ENCODE peak calls at places on chromosomes 3 and 15, in ten cellular contexts. One of them, this sample, is unnamed.
A peak's percentile ranks its signal among the peaks of the same experiment; 100 is the strongest.

GRCh38 chr3:116394365-116394764 is 50.9 kb downstream of the LSAMP start:
- DNase-seq in skeletal muscle cell: no peak
- DNase-seq in HL-60: no peak
- DNase-seq in fibroblast of lung: no peak
- DNase-seq in fibroblast of the conjunctiva: no peak
- DNase-seq in G401: no peak
- DNase-seq in stimulated activated CD4-positive, alpha-beta T cell treated with anti-CD3 and anti-CD28 coated beads, Interleukin-1b, Interleukin-23, amount 100 ng/mL, for 24 hours: no peak
- DNase-seq in activated gamma-delta T cell treated with Interleukin-2 at 50 U/mL for 16 hours: no peak
- DNase-seq in mammary epithelial cell: no peak
- DNase-seq in EL: no peak
- DNase-seq in this sample: no peak

GRCh38 chr15:23072633-23073032 is 33.3 kb upstream of the TUBGCP5 start:
- DNase-seq in mammary epithelial cell: no peak
- DNase-seq in EL: no peak
- DNase-seq in G401: no peak
- DNase-seq in fibroblast of lung: no peak
- DNase-seq in stimulated activated CD4-positive, alpha-beta T cell treated with anti-CD3 and anti-CD28 coated beads, Interleukin-1b, Interleukin-23, amount 100 ng/mL, for 24 hours: no peak
- DNase-seq in HL-60: no peak
- DNase-seq in activated gamma-delta T cell treated with Interleukin-2 at 50 U/mL for 16 hours: no peak
- DNase-seq in fibroblast of the conjunctiva: no peak
- DNase-seq in skeletal muscle cell: no peak
- DNase-seq in this sample: no peak

GRCh38 chr15:67097893-67098740 is 32.7 kb downstream of the SMAD3 start:
- DNase-seq in activated gamma-delta T cell treated with Interleukin-2 at 50 U/mL for 16 hours: no peak
- DNase-seq in stimulated activated CD4-positive, alpha-beta T cell treated with anti-CD3 and anti-CD28 coated beads, Interleukin-1b, Interleukin-23, amount 100 ng/mL, for 24 hours: no peak
- DNase-seq in fibroblast of the conjunctiva: peak; percentile 95
- DNase-seq in fibroblast of lung: peak; percentile 96
- DNase-seq in mammary epithelial cell: peak; percentile 67
- DNase-seq in EL: peak; percentile 66
- DNase-seq in skeletal muscle cell: peak; percentile 91
- DNase-seq in HL-60: no peak
- DNase-seq in G401: no peak
- DNase-seq in this sample: no peak

GRCh38 chr3:191094057-191094456 is 105.0 kb upstream of the OSTN start:
- DNase-seq in fibroblast of the conjunctiva: peak; percentile 47
- DNase-seq in fibroblast of lung: peak; percentile 83
- DNase-seq in mammary epithelial cell: peak; percentile 81
- DNase-seq in skeletal muscle cell: peak; percentile 80
- DNase-seq in EL: peak; percentile 77
- DNase-seq in HL-60: no peak
- DNase-seq in stimulated activated CD4-positive, alpha-beta T cell treated with anti-CD3 and anti-CD28 coated beads, Interleukin-1b, Interleukin-23, amount 100 ng/mL, for 24 hours: no peak
- DNase-seq in activated gamma-delta T cell treated with Interleukin-2 at 50 U/mL for 16 hours: no peak
- DNase-seq in G401: no peak
- DNase-seq in this sample: peak; percentile 64

GRCh38 chr3:150329408-150329807 is 78.7 kb upstream of the TSC22D2 start:
- DNase-seq in fibroblast of the conjunctiva: no peak
- DNase-seq in mammary epithelial cell: no peak
- DNase-seq in EL: no peak
- DNase-seq in stimulated activated CD4-positive, alpha-beta T cell treated with anti-CD3 and anti-CD28 coated beads, Interleukin-1b, Interleukin-23, amount 100 ng/mL, for 24 hours: no peak
- DNase-seq in activated gamma-delta T cell treated with Interleukin-2 at 50 U/mL for 16 hours: no peak
- DNase-seq in fibroblast of lung: no peak
- DNase-seq in G401: no peak
- DNase-seq in HL-60: no peak
- DNase-seq in skeletal muscle cell: no peak
- DNase-seq in this sample: no peak

GRCh38 chr3:112647122-112647521 is 6.2 kb upstream of the CCDC80 start:
- DNase-seq in skeletal muscle cell: peak; percentile 90
- DNase-seq in mammary epithelial cell: peak; percentile 64
- DNase-seq in HL-60: no peak
- DNase-seq in fibroblast of lung: peak; percentile 82
- DNase-seq in stimulated activated CD4-positive, alpha-beta T cell treated with anti-CD3 and anti-CD28 coated beads, Interleukin-1b, Interleukin-23, amount 100 ng/mL, for 24 hours: no peak
- DNase-seq in fibroblast of the conjunctiva: peak; percentile 57
- DNase-seq in EL: peak; percentile 96
- DNase-seq in activated gamma-delta T cell treated with Interleukin-2 at 50 U/mL for 16 hours: no peak
- DNase-seq in G401: no peak
- DNase-seq in this sample: peak; percentile 55

GRCh38 chr3:126151562-126152302 is 28.7 kb downstream of the ALDH1L1 start:
- DNase-seq in skeletal muscle cell: no peak
- DNase-seq in activated gamma-delta T cell treated with Interleukin-2 at 50 U/mL for 16 hours: no peak
- DNase-seq in mammary epithelial cell: no peak
- DNase-seq in HL-60: no peak
- DNase-seq in fibroblast of lung: no peak
- DNase-seq in EL: no peak
- DNase-seq in stimulated activated CD4-positive, alpha-beta T cell treated with anti-CD3 and anti-CD28 coated beads, Interleukin-1b, Interleukin-23, amount 100 ng/mL, for 24 hours: no peak
- DNase-seq in fibroblast of the conjunctiva: no peak
- DNase-seq in G401: no peak
- DNase-seq in this sample: no peak

GRCh38 chr15:63615935-63616334 is 18.7 kb downstream of the FBXL22 start:
- DNase-seq in mammary epithelial cell: no peak
- DNase-seq in EL: no peak
- DNase-seq in stimulated activated CD4-positive, alpha-beta T cell treated with anti-CD3 and anti-CD28 coated beads, Interleukin-1b, Interleukin-23, amount 100 ng/mL, for 24 hours: no peak
- DNase-seq in G401: no peak
- DNase-seq in skeletal muscle cell: no peak
- DNase-seq in HL-60: no peak
- DNase-seq in fibroblast of the conjunctiva: no peak
- DNase-seq in fibroblast of lung: no peak
- DNase-seq in activated gamma-delta T cell treated with Interleukin-2 at 50 U/mL for 16 hours: no peak
- DNase-seq in this sample: peak; percentile 72

GRCh38 chr3:58063424-58063823 is 55.2 kb downstream of the FLNB start:
- DNase-seq in HL-60: no peak
- DNase-seq in EL: peak; percentile 84
- DNase-seq in fibroblast of lung: peak; percentile 84
- DNase-seq in mammary epithelial cell: peak; percentile 54
- DNase-seq in fibroblast of the conjunctiva: no peak
- DNase-seq in G401: peak; percentile 43
- DNase-seq in stimulated activated CD4-positive, alpha-beta T cell treated with anti-CD3 and anti-CD28 coated beads, Interleukin-1b, Interleukin-23, amount 100 ng/mL, for 24 hours: no peak
- DNase-seq in activated gamma-delta T cell treated with Interleukin-2 at 50 U/mL for 16 hours: no peak
- DNase-seq in skeletal muscle cell: peak; percentile 76
- DNase-seq in this sample: no peak

GRCh38 chr3:127556565-127556964 is 34.0 kb downstream of the TPRA1 start:
- DNase-seq in G401: no peak
- DNase-seq in stimulated activated CD4-positive, alpha-beta T cell treated with anti-CD3 and anti-CD28 coated beads, Interleukin-1b, Interleukin-23, amount 100 ng/mL, for 24 hours: no peak
- DNase-seq in mammary epithelial cell: no peak
- DNase-seq in fibroblast of the conjunctiva: no peak
- DNase-seq in activated gamma-delta T cell treated with Interleukin-2 at 50 U/mL for 16 hours: no peak
- DNase-seq in skeletal muscle cell: no peak
- DNase-seq in EL: no peak
- DNase-seq in HL-60: no peak
- DNase-seq in fibroblast of lung: no peak
- DNase-seq in this sample: no peak

GRCh38 chr15:42404461-42405235 is 45.3 kb downstream of the CAPN3 start:
- DNase-seq in G401: peak; percentile 12
- DNase-seq in HL-60: no peak
- DNase-seq in activated gamma-delta T cell treated with Interleukin-2 at 50 U/mL for 16 hours: no peak
- DNase-seq in stimulated activated CD4-positive, alpha-beta T cell treated with anti-CD3 and anti-CD28 coated beads, Interleukin-1b, Interleukin-23, amount 100 ng/mL, for 24 hours: no peak
- DNase-seq in fibroblast of the conjunctiva: no peak
- DNase-seq in EL: no peak
- DNase-seq in skeletal muscle cell: no peak
- DNase-seq in fibroblast of lung: no peak
- DNase-seq in mammary epithelial cell: no peak
- DNase-seq in this sample: no peak

GRCh38 chr3:174863488-174863887 is 4.4 kb downstream of the NAALADL2 start:
- DNase-seq in fibroblast of lung: no peak
- DNase-seq in activated gamma-delta T cell treated with Interleukin-2 at 50 U/mL for 16 hours: no peak
- DNase-seq in mammary epithelial cell: peak; percentile 94
- DNase-seq in G401: no peak
- DNase-seq in EL: peak; percentile 9
- DNase-seq in fibroblast of the conjunctiva: no peak
- DNase-seq in stimulated activated CD4-positive, alpha-beta T cell treated with anti-CD3 and anti-CD28 coated beads, Interleukin-1b, Interleukin-23, amount 100 ng/mL, for 24 hours: no peak
- DNase-seq in skeletal muscle cell: no peak
- DNase-seq in HL-60: no peak
- DNase-seq in this sample: peak; percentile 30

GRCh38 chr3:41364736-41365135 is 165.4 kb downstream of the CTNNB1 start:
- DNase-seq in skeletal muscle cell: no peak
- DNase-seq in fibroblast of lung: no peak
- DNase-seq in activated gamma-delta T cell treated with Interleukin-2 at 50 U/mL for 16 hours: no peak
- DNase-seq in fibroblast of the conjunctiva: no peak
- DNase-seq in mammary epithelial cell: no peak
- DNase-seq in HL-60: no peak
- DNase-seq in EL: no peak
- DNase-seq in stimulated activated CD4-positive, alpha-beta T cell treated with anti-CD3 and anti-CD28 coated beads, Interleukin-1b, Interleukin-23, amount 100 ng/mL, for 24 hours: no peak
- DNase-seq in G401: peak; percentile 6
- DNase-seq in this sample: no peak

GRCh38 chr3:134336587-134336986 is 37.7 kb downstream of the AMOTL2 start:
- DNase-seq in fibroblast of the conjunctiva: peak; percentile 55
- DNase-seq in skeletal muscle cell: no peak
- DNase-seq in HL-60: no peak
- DNase-seq in stimulated activated CD4-positive, alpha-beta T cell treated with anti-CD3 and anti-CD28 coated beads, Interleukin-1b, Interleukin-23, amount 100 ng/mL, for 24 hours: no peak
- DNase-seq in mammary epithelial cell: peak; percentile 49
- DNase-seq in EL: peak; percentile 90
- DNase-seq in activated gamma-delta T cell treated with Interleukin-2 at 50 U/mL for 16 hours: no peak
- DNase-seq in fibroblast of lung: peak; percentile 83
- DNase-seq in G401: no peak
- DNase-seq in this sample: peak; percentile 57

GRCh38 chr15:32956006-32956405 is 238.2 kb downstream of the GREM1 start:
- DNase-seq in EL: peak; percentile 73
- DNase-seq in fibroblast of lung: peak; percentile 96
- DNase-seq in G401: peak; percentile 7
- DNase-seq in stimulated activated CD4-positive, alpha-beta T cell treated with anti-CD3 and anti-CD28 coated beads, Interleukin-1b, Interleukin-23, amount 100 ng/mL, for 24 hours: no peak
- DNase-seq in skeletal muscle cell: peak; percentile 71
- DNase-seq in fibroblast of the conjunctiva: peak; percentile 72
- DNase-seq in HL-60: no peak
- DNase-seq in mammary epithelial cell: peak; percentile 25
- DNase-seq in activated gamma-delta T cell treated with Interleukin-2 at 50 U/mL for 16 hours: no peak
- DNase-seq in this sample: peak; percentile 65

GRCh38 chr15:69410290-69410874 is 3.8 kb upstream of the KIF23 start:
- DNase-seq in activated gamma-delta T cell treated with Interleukin-2 at 50 U/mL for 16 hours: no peak
- DNase-seq in skeletal muscle cell: no peak
- DNase-seq in stimulated activated CD4-positive, alpha-beta T cell treated with anti-CD3 and anti-CD28 coated beads, Interleukin-1b, Interleukin-23, amount 100 ng/mL, for 24 hours: no peak
- DNase-seq in fibroblast of the conjunctiva: no peak
- DNase-seq in G401: peak; percentile 73
- DNase-seq in mammary epithelial cell: peak; percentile 74
- DNase-seq in fibroblast of lung: no peak
- DNase-seq in HL-60: no peak
- DNase-seq in EL: peak; percentile 70
- DNase-seq in this sample: peak; percentile 91

GRCh38 chr15:97995881-97996603 is 35.5 kb downstream of the ARRDC4 start:
- DNase-seq in skeletal muscle cell: no peak
- DNase-seq in fibroblast of the conjunctiva: no peak
- DNase-seq in HL-60: no peak
- DNase-seq in EL: peak; percentile 41
- DNase-seq in mammary epithelial cell: peak; percentile 89
- DNase-seq in activated gamma-delta T cell treated with Interleukin-2 at 50 U/mL for 16 hours: no peak
- DNase-seq in stimulated activated CD4-positive, alpha-beta T cell treated with anti-CD3 and anti-CD28 coated beads, Interleukin-1b, Interleukin-23, amount 100 ng/mL, for 24 hours: no peak
- DNase-seq in fibroblast of lung: peak; percentile 11
- DNase-seq in G401: peak; percentile 3
- DNase-seq in this sample: no peak

GRCh38 chr3:34582054-34582453 is 783.6 kb downstream of the PDCD6IP start:
- DNase-seq in G401: no peak
- DNase-seq in EL: no peak
- DNase-seq in fibroblast of lung: no peak
- DNase-seq in activated gamma-delta T cell treated with Interleukin-2 at 50 U/mL for 16 hours: no peak
- DNase-seq in skeletal muscle cell: no peak
- DNase-seq in mammary epithelial cell: no peak
- DNase-seq in HL-60: no peak
- DNase-seq in stimulated activated CD4-positive, alpha-beta T cell treated with anti-CD3 and anti-CD28 coated beads, Interleukin-1b, Interleukin-23, amount 100 ng/mL, for 24 hours: no peak
- DNase-seq in fibroblast of the conjunctiva: no peak
- DNase-seq in this sample: no peak

GRCh38 chr15:84765675-84766074 is 17.3 kb downstream of the ZNF592 start:
- DNase-seq in fibroblast of lung: no peak
- DNase-seq in EL: no peak
- DNase-seq in HL-60: no peak
- DNase-seq in activated gamma-delta T cell treated with Interleukin-2 at 50 U/mL for 16 hours: no peak
- DNase-seq in mammary epithelial cell: no peak
- DNase-seq in stimulated activated CD4-positive, alpha-beta T cell treated with anti-CD3 and anti-CD28 coated beads, Interleukin-1b, Interleukin-23, amount 100 ng/mL, for 24 hours: no peak
- DNase-seq in skeletal muscle cell: no peak
- DNase-seq in fibroblast of the conjunctiva: no peak
- DNase-seq in G401: no peak
- DNase-seq in this sample: no peak

GRCh38 chr15:90638241-90638691 is 78.9 kb upstream of the BLM start:
- DNase-seq in fibroblast of lung: no peak
- DNase-seq in skeletal muscle cell: no peak
- DNase-seq in activated gamma-delta T cell treated with Interleukin-2 at 50 U/mL for 16 hours: no peak
- DNase-seq in EL: no peak
- DNase-seq in G401: peak; percentile 81
- DNase-seq in fibroblast of the conjunctiva: no peak
- DNase-seq in mammary epithelial cell: no peak
- DNase-seq in HL-60: no peak
- DNase-seq in stimulated activated CD4-positive, alpha-beta T cell treated with anti-CD3 and anti-CD28 coated beads, Interleukin-1b, Interleukin-23, amount 100 ng/mL, for 24 hours: no peak
- DNase-seq in this sample: no peak

GRCh38 chr3:123559040-123559861 is 25.6 kb downstream of the HACD2 start:
- DNase-seq in HL-60: peak; percentile 14
- DNase-seq in fibroblast of the conjunctiva: peak; percentile 49
- DNase-seq in activated gamma-delta T cell treated with Interleukin-2 at 50 U/mL for 16 hours: peak; percentile 8
- DNase-seq in G401: peak; percentile 82
- DNase-seq in stimulated activated CD4-positive, alpha-beta T cell treated with anti-CD3 and anti-CD28 coated beads, Interleukin-1b, Interleukin-23, amount 100 ng/mL, for 24 hours: no peak
- DNase-seq in mammary epithelial cell: peak; percentile 20
- DNase-seq in fibroblast of lung: peak; percentile 72
- DNase-seq in EL: peak; percentile 50
- DNase-seq in skeletal muscle cell: peak; percentile 12
- DNase-seq in this sample: peak; percentile 62

GRCh38 chr3:107855710-107856109 is 235.1 kb downstream of the CD47 start:
- DNase-seq in activated gamma-delta T cell treated with Interleukin-2 at 50 U/mL for 16 hours: no peak
- DNase-seq in HL-60: no peak
- DNase-seq in mammary epithelial cell: peak; percentile 36
- DNase-seq in EL: peak; percentile 47
- DNase-seq in fibroblast of lung: peak; percentile 10
- DNase-seq in skeletal muscle cell: no peak
- DNase-seq in fibroblast of the conjunctiva: peak; percentile 10
- DNase-seq in G401: peak; percentile 4
- DNase-seq in stimulated activated CD4-positive, alpha-beta T cell treated with anti-CD3 and anti-CD28 coated beads, Interleukin-1b, Interleukin-23, amount 100 ng/mL, for 24 hours: no peak
- DNase-seq in this sample: no peak

GRCh38 chr3:162021206-162021605 is 524.6 kb downstream of the OTOL1 start:
- DNase-seq in HL-60: no peak
- DNase-seq in stimulated activated CD4-positive, alpha-beta T cell treated with anti-CD3 and anti-CD28 coated beads, Interleukin-1b, Interleukin-23, amount 100 ng/mL, for 24 hours: no peak
- DNase-seq in activated gamma-delta T cell treated with Interleukin-2 at 50 U/mL for 16 hours: no peak
- DNase-seq in EL: no peak
- DNase-seq in mammary epithelial cell: no peak
- DNase-seq in skeletal muscle cell: no peak
- DNase-seq in G401: no peak
- DNase-seq in fibroblast of lung: no peak
- DNase-seq in fibroblast of the conjunctiva: no peak
- DNase-seq in this sample: no peak

GRCh38 chr3:78905700-78906099 is 862.1 kb downstream of the ROBO1 start:
- DNase-seq in HL-60: no peak
- DNase-seq in stimulated activated CD4-positive, alpha-beta T cell treated with anti-CD3 and anti-CD28 coated beads, Interleukin-1b, Interleukin-23, amount 100 ng/mL, for 24 hours: no peak
- DNase-seq in fibroblast of the conjunctiva: no peak
- DNase-seq in G401: no peak
- DNase-seq in activated gamma-delta T cell treated with Interleukin-2 at 50 U/mL for 16 hours: no peak
- DNase-seq in mammary epithelial cell: no peak
- DNase-seq in fibroblast of lung: no peak
- DNase-seq in skeletal muscle cell: no peak
- DNase-seq in EL: no peak
- DNase-seq in this sample: no peak

GRCh38 chr3:103067963-103068362 is 633.1 kb downstream of the ZPLD1 start:
- DNase-seq in fibroblast of the conjunctiva: no peak
- DNase-seq in stimulated activated CD4-positive, alpha-beta T cell treated with anti-CD3 and anti-CD28 coated beads, Interleukin-1b, Interleukin-23, amount 100 ng/mL, for 24 hours: no peak
- DNase-seq in fibroblast of lung: no peak
- DNase-seq in EL: no peak
- DNase-seq in activated gamma-delta T cell treated with Interleukin-2 at 50 U/mL for 16 hours: no peak
- DNase-seq in HL-60: no peak
- DNase-seq in G401: no peak
- DNase-seq in skeletal muscle cell: no peak
- DNase-seq in mammary epithelial cell: no peak
- DNase-seq in this sample: no peak

GRCh38 chr3:78140866-78141658 is 1101.2 kb downstream of the ROBO2 start:
- DNase-seq in fibroblast of the conjunctiva: no peak
- DNase-seq in G401: no peak
- DNase-seq in HL-60: no peak
- DNase-seq in skeletal muscle cell: peak; percentile 22
- DNase-seq in fibroblast of lung: no peak
- DNase-seq in EL: peak; percentile 61
- DNase-seq in activated gamma-delta T cell treated with Interleukin-2 at 50 U/mL for 16 hours: no peak
- DNase-seq in stimulated activated CD4-positive, alpha-beta T cell treated with anti-CD3 and anti-CD28 coated beads, Interleukin-1b, Interleukin-23, amount 100 ng/mL, for 24 hours: no peak
- DNase-seq in mammary epithelial cell: peak; percentile 77
- DNase-seq in this sample: peak; percentile 44

GRCh38 chr3:160112481-160112880 is 112.7 kb upstream of the C3orf80 start:
- DNase-seq in HL-60: no peak
- DNase-seq in mammary epithelial cell: no peak
- DNase-seq in fibroblast of the conjunctiva: no peak
- DNase-seq in fibroblast of lung: no peak
- DNase-seq in stimulated activated CD4-positive, alpha-beta T cell treated with anti-CD3 and anti-CD28 coated beads, Interleukin-1b, Interleukin-23, amount 100 ng/mL, for 24 hours: no peak
- DNase-seq in skeletal muscle cell: no peak
- DNase-seq in activated gamma-delta T cell treated with Interleukin-2 at 50 U/mL for 16 hours: no peak
- DNase-seq in G401: no peak
- DNase-seq in EL: no peak
- DNase-seq in this sample: no peak

GRCh38 chr3:60633644-60634043 is 617.6 kb downstream of the FHIT start:
- DNase-seq in activated gamma-delta T cell treated with Interleukin-2 at 50 U/mL for 16 hours: no peak
- DNase-seq in mammary epithelial cell: no peak
- DNase-seq in skeletal muscle cell: no peak
- DNase-seq in fibroblast of the conjunctiva: no peak
- DNase-seq in EL: no peak
- DNase-seq in fibroblast of lung: peak; percentile 10
- DNase-seq in HL-60: no peak
- DNase-seq in stimulated activated CD4-positive, alpha-beta T cell treated with anti-CD3 and anti-CD28 coated beads, Interleukin-1b, Interleukin-23, amount 100 ng/mL, for 24 hours: no peak
- DNase-seq in G401: peak; percentile 47
- DNase-seq in this sample: no peak